ENCODE peak calls at places on chromosomes 5 and 9, in seven cellular contexts. I is T1000, B is glomerular endothelial cell, N is mucosa of descending colon, R is right atrium auricular region, M is HT-29, D is CMK. Z is an unnamed sample.
A peak's percentile ranks its signal among the peaks of the same experiment; 100 is the strongest.

GRCh38 chr9:130331573-130331972 is 66.0 kb downstream of the HMCN2 start:
- DNase-seq in N (peak; percentile 47), R (peak; percentile 79), B (no peak), D (no peak), I (no peak), M (no peak), Z (no peak)

GRCh38 chr9:98550206-98550820 is 158.4 kb downstream of the GABBR2 start:
- DNase-seq in I (no peak), M (no peak), B (no peak), N (no peak), R (peak; percentile 9), D (no peak), Z (no peak)

GRCh38 chr5:59038169-59039002 is 455.5 kb downstream of the RAB3C start:
- DNase-seq in R (no peak), I (no peak), M (no peak), N (no peak), D (no peak), B (no peak), Z (no peak)

GRCh38 chr5:119470851-119471451 is 18.7 kb downstream of the HSD17B4 start:
- DNase-seq in I (no peak), D (peak; percentile 17), M (peak; percentile 42), R (no peak), B (no peak), N (no peak), Z (peak; percentile 2)

GRCh38 chr9:129567842-129568559 is 52.9 kb downstream of the C9orf50 start:
- DNase-seq in R (no peak), M (peak; percentile 69), I (peak; percentile 50), D (no peak), B (no peak), N (no peak), Z (no peak)

GRCh38 chr5:75023368-75024159 is 28.8 kb downstream of the GCNT4 start:
- DNase-seq in R (no peak), N (peak; percentile 28), M (no peak), B (no peak), I (no peak), D (no peak), Z (no peak)

GRCh38 chr5:43702815-43703214 is 99.8 kb downstream of the NNT start:
- DNase-seq in N (no peak), B (no peak), D (no peak), R (no peak), I (no peak), M (no peak), Z (no peak)

GRCh38 chr5:172504736-172505402 is 50.5 kb upstream of the SH3PXD2B start:
- DNase-seq in R (peak; percentile 66), I (no peak), M (no peak), D (no peak), B (no peak), N (peak; percentile 29), Z (no peak)

GRCh38 chr9:115328228-115328627 is 210.3 kb upstream of the TNC start:
- DNase-seq in I (peak; percentile 30), M (no peak), D (no peak), B (no peak), N (peak; percentile 3), R (no peak), Z (no peak)

GRCh38 chr5:59547731-59548130 is 345.8 kb downstream of the PDE4D start:
- DNase-seq in D (no peak), I (no peak), N (no peak), M (no peak), B (no peak), R (no peak), Z (no peak)

GRCh38 chr5:91126888-91127287 is 256.2 kb downstream of the ARRDC3 start:
- DNase-seq in B (no peak), N (no peak), M (no peak), D (no peak), R (no peak), I (no peak), Z (no peak)

GRCh38 chr5:148996270-148996669 is 66.6 kb downstream of the SH3TC2 start:
- DNase-seq in D (no peak), B (no peak), R (no peak), M (no peak), I (no peak), N (no peak), Z (no peak)

GRCh38 chr5:73323466-73323865 is 125.1 kb downstream of the FOXD1 start:
- DNase-seq in R (no peak), N (no peak), D (no peak), M (no peak), B (no peak), I (no peak), Z (no peak)

GRCh38 chr9:8053501-8053900 is 253.9 kb upstream of the DMAC1 start:
- DNase-seq in R (no peak), N (no peak), B (no peak), I (no peak), D (no peak), M (no peak), Z (no peak)

GRCh38 chr9:82115900-82116299 is 127.3 kb downstream of the SPATA31D1 start:
- DNase-seq in N (no peak), R (no peak), B (no peak), I (no peak), M (no peak), D (no peak), Z (no peak)

GRCh38 chr5:2129581-2130272 is 247.0 kb upstream of the IRX4 start:
- DNase-seq in D (no peak), I (no peak), R (peak; percentile 57), N (no peak), B (no peak), M (no peak), Z (no peak)

GRCh38 chr5:74290634-74291033 is 349.9 kb downstream of the ENC1 start:
- DNase-seq in D (no peak), N (peak; percentile 16), I (no peak), M (peak; percentile 29), B (no peak), R (no peak), Z (no peak)

GRCh38 chr9:112028242-112029221 is 131.9 kb downstream of the UGCG start:
- DNase-seq in D (no peak), I (no peak), R (no peak), M (no peak), B (no peak), N (no peak), Z (no peak)

GRCh38 chr5:150641826-150642566 is 1.5 kb downstream of the SYNPO start:
- DNase-seq in R (no peak), I (no peak), N (no peak), D (no peak), B (no peak), M (no peak), Z (no peak)

GRCh38 chr9:124132671-124133147 is 121.1 kb downstream of the LHX2 start:
- DNase-seq in M (no peak), R (no peak), N (no peak), B (no peak), I (no peak), D (no peak), Z (no peak)

GRCh38 chr5:51345106-51345505 is 38.1 kb upstream of the ISL1 start:
- DNase-seq in D (no peak), R (no peak), I (no peak), B (no peak), N (no peak), M (peak; percentile 45), Z (no peak)

GRCh38 chr5:17401509-17402290 is 96.3 kb upstream of the TAF11L2 start:
- DNase-seq in B (no peak), N (no peak), R (no peak), I (no peak), M (no peak), D (no peak), Z (no peak)

GRCh38 chr5:157855404-157855994 is 3.4 kb downstream of the CLINT1 start:
- DNase-seq in I (no peak), M (peak; percentile 78), B (peak; percentile 18), D (peak; percentile 20), N (peak; percentile 84), R (peak; percentile 70), Z (peak; percentile 51)

GRCh38 chr9:95137587-95138145 is 179.8 kb downstream of the FANCC start:
- DNase-seq in N (no peak), I (no peak), M (no peak), B (no peak), R (no peak), D (no peak), Z (no peak)

GRCh38 chr5:342501-343460 is 21.3 kb downstream of the AHRR start:
- DNase-seq in M (no peak), R (peak; percentile 43), D (no peak), B (no peak), N (no peak), I (no peak), Z (no peak)

GRCh38 chr9:93456504-93456903 is 3.1 kb upstream of the FAM120AOS start:
- DNase-seq in R (no peak), B (no peak), M (no peak), I (no peak), N (peak; percentile 47), D (no peak), Z (no peak)

GRCh38 chr5:158875272-158875679 is 224.4 kb downstream of the EBF1 start:
- DNase-seq in D (no peak), R (no peak), B (no peak), N (no peak), I (no peak), M (no peak), Z (no peak)

Z was measured in pulmonary artery endothelial cell.